ENCODE peak calls at places on chromosome 2, in six cellular contexts. L is epithelial cell of esophagus; A is thoracic aorta; Y is hypothalamus; E is stimulated activated naive B cell treated with anti-CD40 and anti-IgM and Interleukin-4, amounts not matched to agents 10 μg/mL and 1 μg/mL and 100 μg/mL, for 72 hours; X is iris pigment epithelial cell. F is an unnamed sample.

GRCh38 chr2:11744631-11745394 is 1.6 kb upstream of the LPIN1 start:
- DNase-seq in Y (no peak), X (peak; percentile 76), A (no peak), E (no peak), L (no peak), F (peak; percentile 65)

GRCh38 chr2:134482766-134483340 is 229.0 kb downstream of the MGAT5 start:
- DNase-seq in Y (no peak), X (no peak), E (no peak), L (no peak), A (no peak), F (no peak)

GRCh38 chr2:219090900-219091299 is 30.2 kb upstream of the IHH start:
- DNase-seq in L (no peak), A (no peak), X (no peak), Y (no peak), E (no peak), F (no peak)

GRCh38 chr2:28753043-28753683 is 1.5 kb downstream of the PPP1CB start:
- DNase-seq in A (no peak), E (no peak), Y (no peak), X (peak; percentile 83), L (peak; percentile 86), F (peak; percentile 87)

GRCh38 chr2:159086332-159086731 is 117.9 kb downstream of the TANC1 start:
- DNase-seq in E (no peak), L (no peak), Y (no peak), A (no peak), X (no peak), F (peak; percentile 47)

GRCh38 chr2:238370482-238371372 is 50.4 kb downstream of the TRAF3IP1 start:
- DNase-seq in X (peak; percentile 68), Y (no peak), E (no peak), A (no peak), L (peak; percentile 74), F (peak; percentile 73)

GRCh38 chr2:160415991-160416390 is 77.6 kb downstream of the RBMS1 start:
- DNase-seq in Y (no peak), L (peak; percentile 78), A (no peak), X (peak; percentile 61), E (no peak), F (no peak)

GRCh38 chr2:54879598-54880355 is 156.3 kb downstream of the EML6 start:
- DNase-seq in X (no peak), E (no peak), Y (no peak), L (no peak), A (no peak), F (no peak)

F was measured in fibroblast of lung.